ENCODE peak calls at places on chromosomes 5 and 9, in five cellular contexts. One of them, this sample, is unnamed.

GRCh38 chr5:1240496-1241260 is 15.5 kb downstream of the SLC6A18 start:
- DNase-seq in K562: no peak
- DNase-seq in hepatocyte: no peak
- DNase-seq in H1: no peak
- DNase-seq in astrocyte: no peak
- DNase-seq in this sample: no peak

GRCh38 chr9:120970249-120970648 is 43.7 kb upstream of the TRAF1 start:
- DNase-seq in K562: no peak
- DNase-seq in hepatocyte: peak; percentile 26
- DNase-seq in H1: no peak
- DNase-seq in astrocyte: no peak
- DNase-seq in this sample: no peak

GRCh38 chr5:34621280-34622045 is 34.7 kb upstream of the RAI14 start:
- DNase-seq in K562: no peak
- DNase-seq in hepatocyte: no peak
- DNase-seq in H1: no peak
- DNase-seq in astrocyte: peak; percentile 64
- DNase-seq in this sample: no peak

GRCh38 chr5:963310-963672 is 45.3 kb upstream of the NKD2 start:
- DNase-seq in K562: no peak
- DNase-seq in hepatocyte: no peak
- DNase-seq in H1: no peak
- DNase-seq in astrocyte: no peak
- DNase-seq in this sample: no peak

GRCh38 chr9:116574027-116574679 is 113.0 kb upstream of the TRIM32 start:
- DNase-seq in K562: no peak
- DNase-seq in hepatocyte: peak; percentile 61
- DNase-seq in H1: no peak
- DNase-seq in astrocyte: no peak
- DNase-seq in this sample: no peak

GRCh38 chr5:177141496-177141895 is 7.9 kb downstream of the NSD1 start:
- DNase-seq in K562: no peak
- DNase-seq in hepatocyte: no peak
- DNase-seq in H1: no peak
- DNase-seq in astrocyte: no peak
- DNase-seq in this sample: no peak

GRCh38 chr9:99431103-99431502 is 209.0 kb downstream of the SEC61B start:
- DNase-seq in K562: no peak
- DNase-seq in hepatocyte: no peak
- DNase-seq in H1: no peak
- DNase-seq in astrocyte: peak; percentile 75
- DNase-seq in this sample: no peak

GRCh38 chr5:115983519-115983918 is 21.2 kb downstream of the LVRN start:
- DNase-seq in K562: no peak
- DNase-seq in hepatocyte: no peak
- DNase-seq in H1: no peak
- DNase-seq in astrocyte: no peak
- DNase-seq in this sample: no peak

GRCh38 chr9:107190936-107191290 is 92.2 kb upstream of the RAD23B start:
- DNase-seq in K562: no peak
- DNase-seq in hepatocyte: no peak
- DNase-seq in H1: no peak
- DNase-seq in astrocyte: no peak
- DNase-seq in this sample: no peak

GRCh38 chr9:2039294-2040180 is 24.4 kb downstream of the SMARCA2 start:
- DNase-seq in K562: no peak
- DNase-seq in hepatocyte: no peak
- DNase-seq in H1: no peak
- DNase-seq in astrocyte: no peak
- DNase-seq in this sample: no peak

GRCh38 chr9:76369583-76369982 is 24.6 kb downstream of the RFK start:
- DNase-seq in K562: peak; percentile 37
- DNase-seq in hepatocyte: peak; percentile 56
- DNase-seq in H1: no peak
- DNase-seq in astrocyte: peak; percentile 80
- DNase-seq in this sample: peak; percentile 33

DNA sequence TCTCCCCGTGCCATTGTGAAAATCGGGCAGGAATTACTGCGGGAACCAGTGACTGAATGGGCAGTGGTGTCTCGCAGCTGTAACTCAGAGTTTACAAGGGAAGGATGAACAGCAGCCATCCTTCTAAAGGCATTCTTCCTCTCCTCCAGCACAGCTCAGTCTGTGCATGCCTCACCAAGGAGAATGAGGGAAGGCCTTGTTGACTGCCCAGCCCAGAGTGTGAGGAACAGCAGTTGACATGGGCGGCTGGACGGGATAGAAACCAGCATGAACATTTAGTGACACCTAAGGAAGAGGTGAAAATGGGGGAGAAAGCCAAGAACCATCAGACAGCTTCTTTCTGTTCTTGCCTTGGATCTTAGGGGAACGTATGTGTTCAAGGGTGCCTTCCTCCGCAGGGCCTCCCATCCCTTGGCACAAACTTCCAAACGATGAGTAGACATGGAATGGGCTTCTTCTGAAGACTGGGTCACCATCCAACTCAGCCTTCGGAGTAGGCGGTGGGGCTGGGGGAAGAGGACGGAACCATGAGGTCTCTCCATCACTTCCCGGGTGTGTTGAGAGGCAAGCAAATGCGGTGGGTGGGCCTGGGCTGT is 887 bp upstream of the PDE8B start:
- DNase-seq in K562: no peak
- DNase-seq in hepatocyte: no peak
- DNase-seq in H1: no peak
- DNase-seq in astrocyte: no peak
- DNase-seq in this sample: peak; percentile 8
- TF ChIP-seq EZH2 in K562: no peak
- TF ChIP-seq EZH2 in hepatocyte: no peak
- TF ChIP-seq EZH2 in H1: peak; percentile 63
- TF ChIP-seq EZH2 in astrocyte: peak; percentile 72
- TF ChIP-seq EZH2 in this sample: peak; percentile 73

DNA sequence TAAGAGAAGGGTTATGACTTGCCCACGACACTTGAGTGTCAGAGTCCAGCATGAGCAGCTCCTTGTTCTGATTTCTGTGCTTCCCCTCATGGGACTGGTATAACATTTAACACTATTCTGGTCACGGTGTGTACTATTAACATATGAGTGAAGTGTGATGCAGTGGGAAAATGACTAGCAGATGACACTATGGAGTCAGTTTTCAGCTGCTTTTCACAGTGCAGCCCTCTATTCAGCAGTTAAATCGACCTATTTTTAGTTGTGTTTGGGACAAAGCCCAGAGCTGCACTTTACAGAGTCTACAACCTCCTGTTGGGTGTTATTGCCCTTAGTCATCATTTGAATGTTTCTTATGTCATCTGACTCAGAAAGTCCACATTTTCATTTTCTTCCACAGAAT is 59.1 kb downstream of the CHSY3 start:
- DNase-seq in K562: no peak
- DNase-seq in hepatocyte: peak; percentile 24
- DNase-seq in H1: no peak
- DNase-seq in astrocyte: peak; percentile 93
- DNase-seq in this sample: no peak
- H3K27ac ChIP-seq in K562: no peak overlapping the region
- H3K27ac ChIP-seq in hepatocyte: no peak overlapping the region
- H3K27ac ChIP-seq in H1: no peak overlapping the region
- H3K27ac ChIP-seq in astrocyte: peak overlapping the region; percentile 54
- H3K27ac ChIP-seq in this sample: no peak overlapping the region

DNA sequence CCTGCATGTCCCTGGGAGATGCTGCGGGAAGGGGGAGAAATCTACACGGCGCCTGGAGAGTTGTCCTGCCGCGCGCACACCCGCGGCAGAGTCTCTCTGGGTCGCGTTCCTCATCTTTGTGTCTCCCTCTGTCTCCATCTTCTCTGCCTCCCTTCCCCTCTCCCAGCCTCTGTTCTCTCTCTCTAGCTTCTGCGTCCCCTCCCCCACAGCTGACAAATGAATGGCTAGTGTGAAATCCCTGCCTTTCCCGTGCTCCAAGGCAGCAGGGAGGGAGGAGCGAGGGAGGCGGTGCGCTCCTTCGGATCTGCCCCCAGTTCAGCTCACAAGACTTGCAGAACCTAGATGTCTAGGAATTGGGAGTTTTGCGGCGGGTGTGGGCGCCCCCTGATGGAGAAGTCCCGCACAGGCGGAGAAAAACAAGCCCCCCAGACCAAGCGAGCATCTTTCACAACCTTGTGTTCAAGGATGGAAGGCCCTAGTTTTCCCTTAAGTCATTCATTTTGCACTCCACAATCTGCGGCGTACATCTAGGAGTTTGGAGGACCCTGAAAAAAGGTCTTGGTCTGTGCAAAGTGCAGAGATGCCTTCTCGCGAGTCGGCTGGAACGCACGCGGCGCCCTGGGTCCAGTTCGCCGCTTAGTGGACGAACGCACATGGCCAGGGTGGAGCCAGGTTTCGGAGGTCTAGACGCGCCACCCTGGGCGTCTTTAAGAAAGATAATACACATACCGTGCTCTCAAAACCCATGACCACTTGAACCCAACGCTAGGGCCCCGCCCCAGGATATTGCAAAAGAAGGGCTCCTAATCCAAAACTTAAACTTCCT is 2.0 kb downstream of the VCAN start:
- DNase-seq in K562: peak; percentile 77
- DNase-seq in hepatocyte: peak; percentile 96
- DNase-seq in H1: peak; percentile 100
- DNase-seq in astrocyte: peak; percentile 97
- DNase-seq in this sample: peak; percentile 97
- H3K4me2 ChIP-seq in K562: peak overlapping the region; percentile 84
- H3K4me2 ChIP-seq in hepatocyte: peak overlapping the region; percentile 84
- H3K4me2 ChIP-seq in H1: peak overlapping the region; percentile 87
- H3K4me2 ChIP-seq in astrocyte: peak overlapping the region; percentile 88
- H3K4me2 ChIP-seq in this sample: peak overlapping the region; percentile 83

DNA sequence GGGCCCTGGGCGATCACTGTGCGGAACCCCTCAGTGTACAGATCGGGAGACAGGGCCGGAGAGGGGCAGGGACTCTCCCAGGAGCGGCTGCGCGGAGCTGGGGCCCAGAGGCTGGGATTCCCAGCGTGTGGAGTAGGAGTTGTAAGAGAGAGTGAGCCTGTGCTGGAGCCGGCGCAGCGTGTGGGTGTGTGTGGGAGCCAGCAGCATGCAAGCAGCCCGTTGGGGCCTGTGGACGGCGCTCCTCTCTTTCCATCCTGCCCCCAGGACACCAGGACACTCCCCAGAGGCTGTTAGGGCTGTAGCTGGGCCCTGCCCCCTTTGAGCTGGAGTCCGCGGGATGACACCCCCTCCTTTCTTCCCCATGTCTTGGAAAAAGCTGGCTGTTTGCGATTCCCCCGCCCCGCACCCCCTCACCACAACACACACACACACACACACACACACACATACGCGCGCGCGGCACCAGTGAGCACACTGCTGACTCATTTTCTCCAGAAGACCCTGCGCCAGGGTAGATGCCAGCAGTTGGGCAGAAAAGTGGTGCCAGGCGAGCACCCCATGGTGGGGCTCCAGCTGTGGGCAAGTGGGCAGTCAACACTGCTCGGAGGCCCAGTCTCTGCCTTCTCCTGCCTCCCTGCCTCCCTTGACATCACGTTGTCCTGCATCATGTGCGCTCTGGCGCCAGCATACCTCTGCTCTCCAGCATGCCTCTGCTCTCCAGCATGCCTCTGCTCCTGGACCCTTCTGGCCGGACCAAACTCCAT is 1.5 kb downstream of the COL27A1 start:
- DNase-seq in K562: no peak
- DNase-seq in hepatocyte: peak; percentile 89
- DNase-seq in H1: no peak
- DNase-seq in astrocyte: peak; percentile 85
- DNase-seq in this sample: peak; percentile 68
- TF ChIP-seq EZH2 in K562: no peak
- TF ChIP-seq EZH2 in hepatocyte: no peak
- TF ChIP-seq EZH2 in H1: no peak
- TF ChIP-seq EZH2 in astrocyte: no peak
- TF ChIP-seq EZH2 in this sample: no peak